ENCODE peak calls at places on chromosomes 7 and 10, in eight cellular contexts. G is hepatocyte, M is coronary artery, T is adipocyte, Q is BJ, Y is skeletal muscle cell, X is fibroblast of pulmonary artery, I is cardiac fibroblast. O is an unnamed sample.

GRCh38 chr7:105963038-105963667 is at the start of gene CDHR3:
- DNase-seq in G (peak), M (no peak), T (no peak), Q (no peak), Y (no peak), X (no peak), I (no peak), O (no peak)

GRCh38 chr10:4008676-4009382 is 223.8 kb upstream of the KLF6 start:
- DNase-seq in G (no peak), M (no peak), T (no peak), Q (no peak), Y (no peak), X (no peak), I (no peak), O (no peak)

GRCh38 chr10:79084012-79084971 is 15.5 kb downstream of the ZMIZ1 start:
- DNase-seq in G (peak), M (peak), T (peak), Q (no peak), Y (peak), X (peak), I (peak), O (peak)

GRCh38 chr10:132703305-132704007 is 82.5 kb downstream of the NKX6-2 start:
- DNase-seq in G (no peak), M (no peak), T (no peak), Q (no peak), Y (no peak), X (no peak), I (no peak), O (no peak)

GRCh38 chr7:475951-476441 is 43.6 kb downstream of the PDGFA start:
- DNase-seq in G (no peak), M (no peak), T (no peak), Q (no peak), Y (no peak), X (no peak), I (no peak), O (no peak)

GRCh38 chr7:130884437-130885417 is 150.7 kb upstream of the KLF14 start:
- DNase-seq in G (peak), M (no peak), T (peak), Q (no peak), Y (no peak), X (peak), I (no peak), O (peak)

GRCh38 chr10:24046060-24046459 is 162.9 kb upstream of the KIAA1217 start:
- DNase-seq in G (no peak), M (no peak), T (no peak), Q (no peak), Y (no peak), X (no peak), I (no peak), O (no peak)

GRCh38 chr10:120423350-120424197 is 33.5 kb upstream of the PLPP4 start:
- DNase-seq in G (peak), M (no peak), T (peak), Q (no peak), Y (no peak), X (peak), I (peak), O (peak)

GRCh38 chr10:6473901-6474370 is 106.1 kb downstream of the PRKCQ start:
- DNase-seq in G (no peak), M (no peak), T (peak), Q (no peak), Y (no peak), X (no peak), I (peak), O (peak)

GRCh38 chr10:56286096-56286495 is 75.0 kb downstream of the ZWINT start:
- DNase-seq in G (no peak), M (no peak), T (no peak), Q (no peak), Y (no peak), X (no peak), I (no peak), O (no peak)

GRCh38 chr7:128052404-128052803 is 21.2 kb upstream of the LRRC4 start:
- DNase-seq in G (no peak), M (no peak), T (no peak), Q (no peak), Y (no peak), X (no peak), I (no peak), O (no peak)

GRCh38 chr7:106285051-106285800 is 443 bp upstream of the NAMPT start:
- DNase-seq in G (peak), M (peak), T (peak), Q (peak), Y (peak), X (peak), I (peak), O (peak)

GRCh38 chr10:61215276-61215675 is 237.9 kb downstream of the TMEM26 start:
- DNase-seq in G (no peak), M (no peak), T (no peak), Q (no peak), Y (no peak), X (no peak), I (no peak), O (no peak)

GRCh38 chr7:19009241-19009935 is 108.0 kb downstream of the TWIST1 start:
- DNase-seq in G (no peak), M (no peak), T (peak), Q (no peak), Y (no peak), X (peak), I (peak), O (no peak)

GRCh38 chr10:47361293-47361692 is 13.1 kb downstream of the RBP3 start:
- DNase-seq in G (peak), M (peak), T (peak), Q (no peak), Y (no peak), X (peak), I (peak), O (peak)

GRCh38 chr7:157211710-157212109 is 73.0 kb downstream of the UBE3C start:
- DNase-seq in G (no peak), M (no peak), T (no peak), Q (no peak), Y (peak), X (peak), I (peak), O (peak)

GRCh38 chr7:22333680-22334141 is 23.2 kb downstream of the RAPGEF5 start:
- DNase-seq in G (no peak), M (no peak), T (no peak), Q (no peak), Y (no peak), X (no peak), I (no peak), O (no peak)

GRCh38 chr7:260441-261281 is 29.3 kb upstream of the FOXL3 start:
- DNase-seq in G (no peak), M (no peak), T (no peak), Q (no peak), Y (no peak), X (no peak), I (no peak), O (no peak)

GRCh38 chr7:142809671-142810070 is 38.9 kb downstream of the PRSS2 start:
- DNase-seq in G (no peak), M (no peak), T (no peak), Q (no peak), Y (no peak), X (no peak), I (no peak), O (no peak)

GRCh38 chr10:47336387-47337134 is 11.6 kb upstream of the RBP3 start:
- DNase-seq in G (no peak), M (no peak), T (no peak), Q (no peak), Y (no peak), X (no peak), I (no peak), O (peak)

GRCh38 chr10:126336786-126337185 is 51.5 kb downstream of the ADAM12 start:
- DNase-seq in G (no peak), M (no peak), T (peak), Q (no peak), Y (peak), X (no peak), I (no peak), O (no peak)

GRCh38 chr7:155980841-155981240 is 168.6 kb upstream of the SHH start:
- DNase-seq in G (no peak), M (peak), T (no peak), Q (no peak), Y (no peak), X (no peak), I (no peak), O (no peak)

GRCh38 chr10:104035107-104035816 is 50.4 kb downstream of the COL17A1 start:
- DNase-seq in G (no peak), M (no peak), T (no peak), Q (no peak), Y (no peak), X (no peak), I (no peak), O (no peak)

GRCh38 chr10:47182934-47183725 is 116.9 kb upstream of the GDF10 start:
- DNase-seq in G (peak), M (no peak), T (no peak), Q (no peak), Y (no peak), X (no peak), I (no peak), O (no peak)

GRCh38 chr7:32519763-32520162 is 24.5 kb downstream of the AVL9 start:
- DNase-seq in G (no peak), M (no peak), T (no peak), Q (no peak), Y (no peak), X (no peak), I (no peak), O (no peak)

GRCh38 chr10:22606164-22606614 is 108.2 kb downstream of the PIP4K2A start:
- DNase-seq in G (no peak), M (no peak), T (no peak), Q (no peak), Y (no peak), X (no peak), I (peak), O (peak)

GRCh38 chr10:97023401-97024180 is 162.2 kb downstream of the SLIT1 start:
- DNase-seq in G (no peak), M (no peak), T (no peak), Q (no peak), Y (no peak), X (peak), I (no peak), O (peak)

GRCh38 chr7:93366816-93367215 is 134.7 kb downstream of the VPS50 start:
- DNase-seq in G (no peak), M (no peak), T (no peak), Q (no peak), Y (no peak), X (no peak), I (no peak), O (no peak)

GRCh38 chr7:86748843-86749720 is 105.4 kb downstream of the GRM3 start:
- DNase-seq in G (no peak), M (no peak), T (no peak), Q (no peak), Y (no peak), X (no peak), I (no peak), O (no peak)

GRCh38 chr10:103720328-103720963 is 134.9 kb downstream of the SH3PXD2A start:
- DNase-seq in G (no peak), M (no peak), T (peak), Q (no peak), Y (no peak), X (no peak), I (no peak), O (peak)

GRCh38 chr7:89002942-89003618 is 207.5 kb upstream of the TEX47 start:
- DNase-seq in G (no peak), M (no peak), T (peak), Q (no peak), Y (no peak), X (peak), I (no peak), O (no peak)

GRCh38 chr7:28364082-28364481 is 48.2 kb upstream of the CREB5 start:
- DNase-seq in G (no peak), M (no peak), T (no peak), Q (no peak), Y (no peak), X (no peak), I (peak), O (no peak)

GRCh38 chr7:12436896-12437535 is 33.4 kb upstream of the VWDE start:
- DNase-seq in G (peak), M (no peak), T (peak), Q (no peak), Y (peak), X (peak), I (peak), O (no peak)

GRCh38 chr10:69575164-69575722 is 2.0 kb upstream of the NEUROG3 start:
- DNase-seq in G (no peak), M (no peak), T (no peak), Q (no peak), Y (no peak), X (no peak), I (no peak), O (no peak)

GRCh38 chr7:99287779-99288534 is 15.3 kb downstream of the MYH16 start:
- DNase-seq in G (no peak), M (no peak), T (no peak), Q (no peak), Y (no peak), X (no peak), I (no peak), O (no peak)
- H3K4me3 ChIP-seq in G (no peak), M (no peak), T (no peak), Q (no peak), Y (no peak), X (no peak), I (no peak), O (no peak)

GRCh38 chr7:112484671-112485097 is 3.9 kb downstream of the LSMEM1 start:
- DNase-seq in G (peak), M (no peak), T (peak), Q (peak), Y (peak), X (peak), I (peak), O (peak)

GRCh38 chr7:112487457-112487856 is 6.7 kb downstream of the LSMEM1 start:
- DNase-seq in G (no peak), M (no peak), T (no peak), Q (no peak), Y (no peak), X (no peak), I (no peak), O (no peak)

GRCh38 chr7:112481833-112482669 is 1.3 kb downstream of the LSMEM1 start:
- DNase-seq in G (peak), M (peak), T (peak), Q (peak), Y (peak), X (peak), I (peak), O (peak)

GRCh38 chr7:112487938-112488575 is 7.3 kb downstream of the LSMEM1 start:
- DNase-seq in G (no peak), M (no peak), T (no peak), Q (no peak), Y (no peak), X (no peak), I (no peak), O (no peak)

DNA sequence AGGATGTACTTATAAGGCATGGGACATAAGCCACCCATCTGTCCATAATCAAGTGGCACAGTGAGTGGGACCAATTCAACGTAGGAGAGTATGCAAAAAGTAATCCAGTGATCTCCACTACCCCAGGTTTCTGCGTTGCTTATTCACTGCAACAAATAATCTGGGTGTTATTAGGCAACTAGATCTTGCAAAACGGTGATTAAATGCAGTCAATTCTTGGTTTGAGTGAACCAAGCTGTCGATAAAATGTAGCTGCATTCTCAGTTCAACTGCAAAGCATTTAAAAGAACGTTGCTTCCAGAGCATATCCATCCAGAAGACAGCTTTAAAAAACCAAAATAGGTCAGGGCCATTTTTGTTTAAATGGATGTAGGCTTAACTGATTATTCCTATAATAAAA is 5.0 kb downstream of the LSMEM1 start:
- DNase-seq in G (no peak), M (no peak), T (no peak), Q (no peak), Y (no peak), X (no peak), I (no peak), O (peak)
- H3K4me3 ChIP-seq in G (no peak), M (no peak), T (no peak), Q (no peak), Y (no peak), X (no peak), I (no peak), O (no peak)

GRCh38 chr7:2271273-2272026 is 29.4 kb downstream of the NUDT1 start:
- DNase-seq in G (no peak), M (peak), T (no peak), Q (no peak), Y (no peak), X (no peak), I (no peak), O (no peak)
- H3K4me3 ChIP-seq in G (no peak), M (no peak), T (no peak), Q (no peak), Y (no peak), X (no peak), I (no peak), O (no peak)

GRCh38 chr10:11822031-11822756 is 962 bp upstream of the PROSER2 start:
- DNase-seq in G (no peak), M (no peak), T (no peak), Q (no peak), Y (no peak), X (no peak), I (peak), O (no peak)

GRCh38 chr10:11824376-11824775 is 1.2 kb downstream of the PROSER2 start:
- DNase-seq in G (no peak), M (no peak), T (peak), Q (no peak), Y (peak), X (peak), I (peak), O (peak)

GRCh38 chr10:11822809-11823121 is 391 bp upstream of the PROSER2 start:
- DNase-seq in G (no peak), M (no peak), T (no peak), Q (no peak), Y (no peak), X (no peak), I (no peak), O (no peak)

GRCh38 chr10:11823989-11824346 is 812 bp downstream of the PROSER2 start:
- DNase-seq in G (no peak), M (no peak), T (peak), Q (no peak), Y (no peak), X (peak), I (peak), O (peak)

GRCh38 chr10:11823122-11823988 is at the start of gene PROSER2:
- DNase-seq in G (peak), M (no peak), T (peak), Q (no peak), Y (no peak), X (peak), I (peak), O (peak)
- H3K4me3 ChIP-seq in G (peak), M (peak), T (peak), Q (peak), Y (peak), X (peak), I (peak), O (peak)

DNA sequence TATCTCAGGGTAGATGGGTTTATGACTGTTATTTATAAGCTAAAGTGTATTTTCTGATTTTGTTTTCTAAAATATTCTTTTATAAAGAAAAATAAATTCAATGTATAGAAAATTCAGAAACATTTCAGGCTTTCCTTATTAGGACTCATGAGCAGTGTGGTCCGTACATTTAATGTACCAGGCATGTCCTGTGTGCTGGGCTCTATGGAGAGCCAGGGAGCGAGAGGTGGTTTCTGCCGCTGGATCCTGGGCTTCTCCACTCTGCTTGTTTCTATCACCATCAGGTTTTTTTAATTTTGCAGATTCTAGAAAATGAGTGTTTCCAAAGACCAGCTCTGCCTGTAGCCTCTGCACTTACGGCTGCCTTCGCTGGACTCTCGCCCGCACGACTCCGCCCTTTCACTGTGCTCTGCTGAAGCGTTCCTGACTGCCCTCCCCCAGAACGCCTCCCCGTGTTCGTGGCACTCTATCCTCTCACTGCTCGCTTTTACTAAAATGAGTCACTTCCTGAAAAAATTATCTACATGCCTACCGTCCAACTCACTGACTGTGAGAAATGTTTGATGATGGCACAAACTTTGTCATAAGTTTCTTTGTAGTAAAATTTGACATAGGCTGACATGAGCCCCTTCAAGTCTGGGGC is 188.5 kb downstream of the ZMYND11 start:
- DNase-seq in G (peak), M (peak), T (peak), Q (peak), Y (peak), X (peak), I (peak), O (peak)
- H3K4me3 ChIP-seq in G (no peak), M (no peak), T (peak), Q (no peak), Y (no peak), X (peak), I (no peak), O (peak)

DNA sequence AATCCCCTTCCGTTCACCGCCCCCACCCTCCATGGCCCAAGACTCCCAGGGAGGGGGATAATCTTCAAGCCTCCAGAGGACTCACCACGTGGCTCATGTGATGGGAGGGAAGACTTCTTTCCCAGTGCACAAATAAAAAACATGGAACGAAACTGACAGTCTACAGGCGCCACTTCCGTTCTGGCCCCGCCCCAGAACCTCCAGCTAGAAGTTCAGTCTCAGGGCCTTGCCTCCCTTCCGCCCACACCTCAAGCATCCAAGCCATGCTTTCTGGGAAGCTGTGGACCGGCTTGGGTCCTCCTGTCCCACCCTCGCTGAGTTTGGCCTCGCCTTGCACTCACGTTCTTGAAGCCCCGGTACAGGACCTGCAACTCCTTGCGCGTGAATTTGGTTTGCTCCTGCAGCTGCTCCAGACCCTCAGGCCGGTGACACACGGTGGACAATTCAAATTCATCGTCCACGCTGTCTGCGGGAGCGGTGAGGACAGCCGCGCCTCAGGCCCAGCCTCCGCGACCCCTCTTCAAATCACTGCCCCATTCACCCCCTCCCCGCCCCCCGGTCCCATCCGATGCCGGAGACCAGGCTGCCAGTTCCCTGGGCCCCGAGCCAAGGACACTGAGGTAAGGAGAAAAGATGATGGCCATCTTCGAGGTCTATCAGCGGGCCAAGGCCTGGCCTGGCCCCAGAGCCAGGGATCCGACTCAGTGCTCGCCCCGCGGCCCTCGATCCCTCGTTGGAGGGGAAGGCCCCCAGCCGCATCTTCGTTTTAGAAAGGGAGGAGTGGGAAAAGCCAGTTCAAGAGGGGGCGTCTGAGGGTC is 10.7 kb upstream of the OGA start:
- DNase-seq in G (no peak), M (peak), T (no peak), Q (no peak), Y (no peak), X (no peak), I (no peak), O (no peak)
- H3K4me3 ChIP-seq in G (no peak), M (peak), T (no peak), Q (peak), Y (peak), X (no peak), I (no peak), O (peak)

GRCh38 chr7:2553108-2553507 is 2.2 kb downstream of the BRAT1 start:
- DNase-seq in G (no peak), M (no peak), T (no peak), Q (no peak), Y (no peak), X (no peak), I (no peak), O (no peak)
- H3K4me3 ChIP-seq in G (no peak), M (no peak), T (no peak), Q (no peak), Y (no peak), X (no peak), I (no peak), O (no peak)

DNA sequence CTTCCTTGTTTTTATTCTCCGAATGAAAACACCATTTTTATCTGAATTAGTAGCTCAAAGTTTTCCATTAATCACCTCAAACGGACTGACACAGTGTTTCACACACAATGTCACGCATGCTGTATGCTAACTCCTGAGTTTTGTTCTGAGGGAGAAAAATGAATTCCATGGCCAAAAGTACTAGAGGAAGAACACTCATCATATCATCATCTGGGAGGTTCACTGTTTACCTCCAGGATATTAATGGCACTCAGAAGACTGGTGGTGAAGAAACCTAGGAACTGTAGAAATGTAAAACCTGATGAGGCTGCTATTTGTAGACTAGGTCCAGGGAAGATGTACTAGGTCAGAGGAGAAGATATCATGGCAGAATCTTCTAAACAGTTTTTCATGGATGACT is 395.6 kb upstream of the ETV1 start:
- DNase-seq in G (no peak), M (no peak), T (no peak), Q (no peak), Y (no peak), X (no peak), I (peak), O (no peak)
- H3K4me3 ChIP-seq in G (no peak), M (no peak), T (no peak), Q (no peak), Y (no peak), X (no peak), I (no peak), O (no peak)

O was measured in fibroblast of villous mesenchyme.